ENCODE peak calls at places on chromosomes 11 and 22, in eight cellular contexts. M is A549; X is activated naive CD4-positive, alpha-beta T cell; I is CD4-positive, alpha-beta T cell; A is keratinocyte; E is GM19239; C is WERI-Rb-1; L is NCI-H2171. S is an unnamed sample.

GRCh38 chr11:27213232-27213660 is 149.8 kb downstream of the CCDC34 start:
- DNase-seq in M (no peak), L (peak; percentile 55), E (no peak), C (no peak), A (peak; percentile 35), X (no peak), I (no peak), S (no peak)

GRCh38 chr11:120268686-120269085 is 28.7 kb downstream of the POU2F3 start:
- DNase-seq in E (no peak), A (no peak), C (no peak), I (no peak), L (no peak), M (no peak), X (no peak), S (no peak)

GRCh38 chr11:27076121-27076589 is 35.5 kb downstream of the BBOX1 start:
- DNase-seq in I (no peak), E (no peak), L (peak; percentile 80), M (no peak), A (no peak), X (no peak), C (no peak), S (no peak)

GRCh38 chr11:120660024-120660565 is 148.5 kb downstream of the GRIK4 start:
- DNase-seq in X (no peak), A (no peak), L (no peak), E (peak; percentile 33), M (peak; percentile 44), I (no peak), C (peak; percentile 77), S (peak; percentile 82)

GRCh38 chr11:20156280-20156875 is 3.9 kb downstream of the DBX1 start:
- DNase-seq in A (no peak), C (no peak), E (no peak), X (peak; percentile 56), L (no peak), M (no peak), I (peak; percentile 46), S (no peak)

GRCh38 chr11:75815345-75815983 is 454 bp downstream of the UVRAG start:
- DNase-seq in C (no peak), L (no peak), A (no peak), M (peak; percentile 58), X (peak; percentile 21), I (peak; percentile 19), E (no peak), S (peak; percentile 70)

GRCh38 chr11:65571940-65572339 is 398 bp upstream of the FAM89B start:
- DNase-seq in M (peak; percentile 84), A (no peak), I (no peak), X (no peak), L (no peak), E (no peak), C (peak; percentile 70), S (no peak)

GRCh38 chr11:95793111-95793510 is 2.8 kb downstream of the CEP57 start:
- DNase-seq in L (no peak), M (no peak), C (no peak), A (no peak), E (no peak), I (no peak), X (no peak), S (no peak)

GRCh38 chr11:2525941-2526807 is 81.4 kb downstream of the KCNQ1 start:
- DNase-seq in I (peak; percentile 0), C (peak; percentile 4), A (no peak), E (no peak), X (no peak), M (no peak), L (no peak), S (no peak)

GRCh38 chr22:24803064-24803542 is 2.9 kb upstream of the SGSM1 start:
- DNase-seq in I (peak; percentile 24), A (peak; percentile 4), C (peak; percentile 71), X (peak; percentile 40), M (peak; percentile 61), L (no peak), E (peak; percentile 57), S (peak; percentile 77)

GRCh38 chr11:86069408-86070086 is 663 bp upstream of the PICALM start:
- DNase-seq in A (peak; percentile 60), E (peak; percentile 16), X (no peak), M (peak; percentile 61), C (peak; percentile 9), I (no peak), L (no peak), S (no peak)

GRCh38 chr11:64717268-64717578 is 5.8 kb downstream of the NRXN2 start:
- DNase-seq in M (no peak), L (no peak), A (no peak), I (no peak), C (no peak), E (no peak), X (no peak), S (no peak)

GRCh38 chr22:27220349-27220748 is 563.0 kb downstream of the MIAT start:
- DNase-seq in I (no peak), X (no peak), A (no peak), M (no peak), C (no peak), E (no peak), L (no peak), S (no peak)

GRCh38 chr11:1390603-1391164 is 950 bp downstream of the BRSK2 start:
- DNase-seq in E (no peak), C (peak; percentile 38), L (no peak), M (no peak), I (no peak), A (no peak), X (no peak), S (peak; percentile 76)

GRCh38 chr22:41524283-41524682 is 20.0 kb downstream of the POLR3H start:
- DNase-seq in I (no peak), X (no peak), E (no peak), M (no peak), L (no peak), A (no peak), C (no peak), S (no peak)

GRCh38 chr11:127843483-127844396 is 743.6 kb downstream of the ETS1 start:
- DNase-seq in A (peak; percentile 19), X (peak; percentile 34), C (peak; percentile 84), E (peak; percentile 20), I (peak; percentile 25), M (peak; percentile 10), L (no peak), S (peak; percentile 73)

GRCh38 chr11:106828576-106828975 is 189.7 kb downstream of the GUCY1A2 start:
- DNase-seq in M (no peak), C (no peak), L (no peak), I (no peak), X (no peak), E (no peak), A (no peak), S (no peak)

GRCh38 chr11:44982496-44983062 is 31.9 kb upstream of the TP53I11 start:
- DNase-seq in E (no peak), A (no peak), X (no peak), M (no peak), C (no peak), L (no peak), I (no peak), S (peak; percentile 9)

GRCh38 chr11:8330896-8331295 is 67.2 kb upstream of the LMO1 start:
- DNase-seq in L (no peak), C (no peak), M (no peak), A (no peak), E (no peak), X (no peak), I (no peak), S (no peak)

GRCh38 chr11:70252844-70253243 is 17.6 kb upstream of the PPFIA1 start:
- DNase-seq in C (no peak), X (no peak), I (no peak), E (no peak), L (no peak), M (no peak), A (no peak), S (no peak)

S was measured in D341Med.